ENCODE peak calls at places on chromosomes 4 and X, in eight cellular contexts. One of them, this sample, is unnamed.

GRCh38 chr4:61540944-61541343 is 340.8 kb downstream of the ADGRL3 start:
- DNase-seq in thoracic aorta: no peak
- DNase-seq in fibroblast of pulmonary artery: no peak
- DNase-seq in fibroblast of lung: no peak
- DNase-seq in LNCaP clone FGC: no peak
- DNase-seq in right lobe of liver: no peak
- DNase-seq in PC-3: no peak
- DNase-seq in body of pancreas: peak
- DNase-seq in this sample: peak

GRCh38 chrX:38973327-38973726 is 172.1 kb downstream of the MID1IP1 start:
- DNase-seq in fibroblast of lung: no peak
- DNase-seq in fibroblast of pulmonary artery: peak
- DNase-seq in PC-3: peak
- DNase-seq in thoracic aorta: no peak
- DNase-seq in body of pancreas: no peak
- DNase-seq in right lobe of liver: no peak
- DNase-seq in LNCaP clone FGC: no peak
- DNase-seq in this sample: peak

GRCh38 chr4:125049711-125050110 is 265.0 kb upstream of the FAT4 start:
- DNase-seq in right lobe of liver: no peak
- DNase-seq in thoracic aorta: no peak
- DNase-seq in body of pancreas: no peak
- DNase-seq in PC-3: no peak
- DNase-seq in fibroblast of pulmonary artery: peak
- DNase-seq in fibroblast of lung: no peak
- DNase-seq in LNCaP clone FGC: no peak
- DNase-seq in this sample: peak

GRCh38 chr4:41346306-41347061 is 89.8 kb downstream of the UCHL1 start:
- DNase-seq in right lobe of liver: no peak
- DNase-seq in LNCaP clone FGC: no peak
- DNase-seq in thoracic aorta: no peak
- DNase-seq in fibroblast of lung: no peak
- DNase-seq in body of pancreas: no peak
- DNase-seq in fibroblast of pulmonary artery: no peak
- DNase-seq in PC-3: peak
- DNase-seq in this sample: no peak

GRCh38 chrX:32137525-32137924 is 1065.7 kb upstream of the FTHL17 start:
- DNase-seq in fibroblast of lung: no peak
- DNase-seq in right lobe of liver: peak
- DNase-seq in PC-3: no peak
- DNase-seq in LNCaP clone FGC: no peak
- DNase-seq in thoracic aorta: no peak
- DNase-seq in body of pancreas: no peak
- DNase-seq in fibroblast of pulmonary artery: peak
- DNase-seq in this sample: peak

GRCh38 chrX:31213941-31214340 is 142.1 kb upstream of the FTHL17 start:
- DNase-seq in LNCaP clone FGC: no peak
- DNase-seq in fibroblast of lung: no peak
- DNase-seq in body of pancreas: peak
- DNase-seq in thoracic aorta: no peak
- DNase-seq in right lobe of liver: no peak
- DNase-seq in PC-3: peak
- DNase-seq in fibroblast of pulmonary artery: peak
- DNase-seq in this sample: no peak

GRCh38 chr4:108417923-108418322 is 202.5 kb upstream of the RPL34 start:
- DNase-seq in thoracic aorta: no peak
- DNase-seq in fibroblast of pulmonary artery: no peak
- DNase-seq in PC-3: no peak
- DNase-seq in LNCaP clone FGC: no peak
- DNase-seq in body of pancreas: no peak
- DNase-seq in fibroblast of lung: peak
- DNase-seq in right lobe of liver: no peak
- DNase-seq in this sample: peak

GRCh38 chr4:113474017-113474416 is 287.5 kb downstream of the CAMK2D start:
- DNase-seq in fibroblast of lung: peak
- DNase-seq in right lobe of liver: no peak
- DNase-seq in LNCaP clone FGC: no peak
- DNase-seq in body of pancreas: no peak
- DNase-seq in PC-3: peak
- DNase-seq in thoracic aorta: no peak
- DNase-seq in fibroblast of pulmonary artery: peak
- DNase-seq in this sample: peak

GRCh38 chrX:136417806-136418205 is 69.9 kb upstream of the BRS3 start:
- DNase-seq in PC-3: no peak
- DNase-seq in LNCaP clone FGC: no peak
- DNase-seq in right lobe of liver: no peak
- DNase-seq in fibroblast of pulmonary artery: no peak
- DNase-seq in thoracic aorta: no peak
- DNase-seq in body of pancreas: no peak
- DNase-seq in fibroblast of lung: no peak
- DNase-seq in this sample: no peak

GRCh38 chrX:97616883-97617510 is 733.3 kb downstream of the RPA4 start:
- DNase-seq in fibroblast of lung: peak
- DNase-seq in PC-3: peak
- DNase-seq in fibroblast of pulmonary artery: peak
- DNase-seq in thoracic aorta: no peak
- DNase-seq in right lobe of liver: no peak
- DNase-seq in body of pancreas: no peak
- DNase-seq in LNCaP clone FGC: no peak
- DNase-seq in this sample: peak

GRCh38 chr4:83589283-83589682 is 53.4 kb downstream of the GPAT3 start:
- DNase-seq in fibroblast of lung: no peak
- DNase-seq in right lobe of liver: no peak
- DNase-seq in body of pancreas: no peak
- DNase-seq in PC-3: no peak
- DNase-seq in LNCaP clone FGC: no peak
- DNase-seq in fibroblast of pulmonary artery: no peak
- DNase-seq in thoracic aorta: no peak
- DNase-seq in this sample: no peak

GRCh38 chr4:99855677-99856076 is 38.5 kb downstream of the LAMTOR3 start:
- DNase-seq in body of pancreas: no peak
- DNase-seq in LNCaP clone FGC: no peak
- DNase-seq in fibroblast of lung: no peak
- DNase-seq in thoracic aorta: no peak
- DNase-seq in PC-3: no peak
- DNase-seq in fibroblast of pulmonary artery: no peak
- DNase-seq in right lobe of liver: no peak
- DNase-seq in this sample: no peak

GRCh38 chrX:99914676-99915075 is 495.4 kb downstream of the PCDH19 start:
- DNase-seq in fibroblast of lung: no peak
- DNase-seq in right lobe of liver: no peak
- DNase-seq in body of pancreas: no peak
- DNase-seq in LNCaP clone FGC: no peak
- DNase-seq in PC-3: peak
- DNase-seq in fibroblast of pulmonary artery: no peak
- DNase-seq in thoracic aorta: no peak
- DNase-seq in this sample: no peak

GRCh38 chrX:153818571-153819397 is 11.6 kb downstream of the PDZD4 start:
- DNase-seq in body of pancreas: peak
- DNase-seq in PC-3: peak
- DNase-seq in LNCaP clone FGC: no peak
- DNase-seq in right lobe of liver: no peak
- DNase-seq in thoracic aorta: no peak
- DNase-seq in fibroblast of pulmonary artery: no peak
- DNase-seq in fibroblast of lung: no peak
- DNase-seq in this sample: no peak

GRCh38 chrX:45351478-45351877 is 150.8 kb upstream of the DIPK2B start:
- DNase-seq in fibroblast of pulmonary artery: peak
- DNase-seq in LNCaP clone FGC: no peak
- DNase-seq in thoracic aorta: no peak
- DNase-seq in PC-3: peak
- DNase-seq in right lobe of liver: no peak
- DNase-seq in body of pancreas: no peak
- DNase-seq in fibroblast of lung: peak
- DNase-seq in this sample: peak

GRCh38 chr4:112379306-112379705 is 82.1 kb downstream of the ALPK1 start:
- DNase-seq in fibroblast of lung: peak
- DNase-seq in right lobe of liver: no peak
- DNase-seq in LNCaP clone FGC: no peak
- DNase-seq in body of pancreas: no peak
- DNase-seq in fibroblast of pulmonary artery: no peak
- DNase-seq in PC-3: no peak
- DNase-seq in thoracic aorta: no peak
- DNase-seq in this sample: no peak
- H3K4me3 ChIP-seq in fibroblast of lung: no peak
- H3K4me3 ChIP-seq in right lobe of liver: no peak
- H3K4me3 ChIP-seq in LNCaP clone FGC: no peak
- H3K4me3 ChIP-seq in body of pancreas: no peak
- H3K4me3 ChIP-seq in fibroblast of pulmonary artery: no peak
- H3K4me3 ChIP-seq in PC-3: no peak
- H3K4me3 ChIP-seq in thoracic aorta: peak
- H3K4me3 ChIP-seq in this sample: no peak

DNA sequence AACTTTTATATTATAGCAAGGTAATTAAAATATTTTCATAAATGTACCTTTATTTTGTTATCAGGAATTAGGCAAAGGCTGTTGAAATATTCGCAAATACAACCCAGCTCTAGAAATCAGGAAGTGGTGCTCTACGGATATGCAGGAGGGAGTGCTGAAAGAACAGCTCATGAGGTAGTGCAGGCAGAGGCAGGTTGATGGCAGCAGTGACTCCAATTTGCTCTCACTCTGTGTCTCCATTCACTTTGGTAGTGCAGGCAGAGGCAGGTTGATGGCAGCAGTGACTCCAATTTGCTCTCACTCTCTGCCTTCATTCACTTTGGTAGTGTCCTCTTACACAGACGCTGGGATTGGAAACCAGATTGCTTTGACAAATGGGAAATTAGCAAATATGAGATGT is 277.9 kb downstream of the TRIML1 start:
- DNase-seq in LNCaP clone FGC: no peak
- DNase-seq in fibroblast of pulmonary artery: no peak
- DNase-seq in fibroblast of lung: no peak
- DNase-seq in right lobe of liver: no peak
- DNase-seq in body of pancreas: no peak
- DNase-seq in PC-3: peak
- DNase-seq in thoracic aorta: no peak
- DNase-seq in this sample: no peak
- TF ChIP-seq CTCF in LNCaP clone FGC: peak
- TF ChIP-seq CTCF in fibroblast of pulmonary artery: no peak
- TF ChIP-seq CTCF in fibroblast of lung: no peak
- TF ChIP-seq CTCF in right lobe of liver: no peak
- TF ChIP-seq CTCF in body of pancreas: no peak
- TF ChIP-seq CTCF in PC-3: no peak
- TF ChIP-seq CTCF in thoracic aorta: no peak
- TF ChIP-seq CTCF in this sample: no peak

GRCh38 chr4:126895988-126896570 is 736.7 kb upstream of the INTU start:
- DNase-seq in LNCaP clone FGC: no peak
- DNase-seq in PC-3: no peak
- DNase-seq in body of pancreas: no peak
- DNase-seq in right lobe of liver: no peak
- DNase-seq in fibroblast of lung: no peak
- DNase-seq in fibroblast of pulmonary artery: no peak
- DNase-seq in thoracic aorta: no peak
- DNase-seq in this sample: no peak

GRCh38 chr4:126898815-126899214 is 733.9 kb upstream of the INTU start:
- DNase-seq in fibroblast of lung: no peak
- DNase-seq in PC-3: no peak
- DNase-seq in fibroblast of pulmonary artery: no peak
- DNase-seq in body of pancreas: no peak
- DNase-seq in LNCaP clone FGC: no peak
- DNase-seq in thoracic aorta: no peak
- DNase-seq in right lobe of liver: no peak
- DNase-seq in this sample: no peak

GRCh38 chr4:126894963-126895362 is 737.8 kb upstream of the INTU start:
- DNase-seq in right lobe of liver: no peak
- DNase-seq in thoracic aorta: no peak
- DNase-seq in PC-3: no peak
- DNase-seq in body of pancreas: no peak
- DNase-seq in fibroblast of pulmonary artery: no peak
- DNase-seq in LNCaP clone FGC: no peak
- DNase-seq in fibroblast of lung: no peak
- DNase-seq in this sample: no peak

GRCh38 chr4:126899382-126899801 is 733.4 kb upstream of the INTU start:
- DNase-seq in thoracic aorta: no peak
- DNase-seq in body of pancreas: no peak
- DNase-seq in PC-3: peak
- DNase-seq in fibroblast of lung: peak
- DNase-seq in fibroblast of pulmonary artery: peak
- DNase-seq in LNCaP clone FGC: no peak
- DNase-seq in right lobe of liver: no peak
- DNase-seq in this sample: peak

DNA sequence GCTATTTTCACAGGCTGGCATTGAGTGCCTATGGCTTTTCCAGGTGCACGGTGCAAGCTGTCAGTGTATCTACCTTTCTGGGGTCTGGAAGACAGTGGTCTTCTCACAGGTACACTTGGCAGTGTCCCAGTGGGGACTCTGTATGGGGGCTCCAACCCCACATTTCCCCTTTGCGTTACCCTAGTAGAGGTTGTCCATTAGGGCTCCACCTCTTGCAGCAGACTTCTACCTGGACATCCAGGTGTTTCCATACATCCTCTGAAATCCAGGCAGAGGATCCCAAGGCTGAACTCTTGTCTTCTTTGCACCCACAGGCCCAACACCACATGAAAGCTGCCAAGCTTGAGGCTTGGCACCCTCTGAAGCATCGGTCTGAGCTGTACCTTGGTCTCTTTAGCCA is 735.7 kb upstream of the INTU start:
- DNase-seq in LNCaP clone FGC: no peak
- DNase-seq in right lobe of liver: no peak
- DNase-seq in fibroblast of pulmonary artery: no peak
- DNase-seq in body of pancreas: no peak
- DNase-seq in thoracic aorta: no peak
- DNase-seq in fibroblast of lung: no peak
- DNase-seq in PC-3: no peak
- DNase-seq in this sample: no peak
- H3K4me3 ChIP-seq in LNCaP clone FGC: no peak
- H3K4me3 ChIP-seq in right lobe of liver: no peak
- H3K4me3 ChIP-seq in fibroblast of pulmonary artery: no peak
- H3K4me3 ChIP-seq in body of pancreas: no peak
- H3K4me3 ChIP-seq in thoracic aorta: no peak
- H3K4me3 ChIP-seq in fibroblast of lung: no peak
- H3K4me3 ChIP-seq in PC-3: no peak
- H3K4me3 ChIP-seq in this sample: no peak

DNA sequence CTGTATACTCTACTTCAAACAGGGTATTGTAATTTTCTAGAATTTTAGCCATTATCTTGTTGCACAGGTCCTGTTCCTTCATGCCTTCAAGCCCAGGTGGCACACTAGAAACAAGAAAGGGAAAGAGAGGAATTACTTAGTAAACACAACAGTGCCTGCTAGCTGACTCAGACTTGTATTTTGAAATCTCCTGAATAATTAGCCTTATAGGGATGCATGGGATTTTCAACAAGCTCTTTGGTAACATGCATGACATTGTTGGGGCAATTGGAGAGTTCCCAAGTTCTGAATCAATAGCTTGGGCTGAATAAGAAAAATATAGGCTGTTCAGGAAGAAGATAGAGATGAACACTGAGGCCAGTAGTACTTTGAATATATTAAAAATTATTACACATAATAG is 118.8 kb downstream of the FAM13A start:
- DNase-seq in right lobe of liver: no peak
- DNase-seq in thoracic aorta: no peak
- DNase-seq in body of pancreas: no peak
- DNase-seq in fibroblast of pulmonary artery: peak
- DNase-seq in LNCaP clone FGC: no peak
- DNase-seq in PC-3: peak
- DNase-seq in fibroblast of lung: peak
- DNase-seq in this sample: peak
- TF ChIP-seq CTCF in right lobe of liver: no peak
- TF ChIP-seq CTCF in thoracic aorta: no peak
- TF ChIP-seq CTCF in body of pancreas: no peak
- TF ChIP-seq CTCF in fibroblast of pulmonary artery: no peak
- TF ChIP-seq CTCF in LNCaP clone FGC: no peak
- TF ChIP-seq CTCF in PC-3: no peak
- TF ChIP-seq CTCF in fibroblast of lung: no peak
- TF ChIP-seq CTCF in this sample: no peak